ENCODE peak calls at places on chromosomes 6 and 20, in four cellular contexts. K is HCT116, T is DND-41, D is GM23248. G is an unnamed sample. For H3K4me1 and H4K20me1, the result is how much of the 10 kb centered on the place peaks cover.

GRCh38 chr6:105433723-105434122 is 30.8 kb upstream of the PREP start:
- DNase-seq in T (no peak), K (no peak), D (no peak), G (no peak)

GRCh38 chr6:70221715-70222236 is 81.1 kb downstream of the COL9A1 start:
- DNase-seq in D (no peak), T (no peak), K (no peak), G (no peak)

GRCh38 chr6:100281471-100281878 is 183.2 kb downstream of the SIM1 start:
- DNase-seq in T (no peak), D (no peak), K (no peak), G (no peak)

GRCh38 chr6:147689398-147689797 is 180.9 kb downstream of the SAMD5 start:
- DNase-seq in T (no peak), K (no peak), D (no peak), G (peak)

GRCh38 chr6:26092443-26092842 is 5.2 kb downstream of the HFE start:
- DNase-seq in D (no peak), K (no peak), T (no peak), G (no peak)

GRCh38 chr20:33568378-33569289 is 78.7 kb downstream of the CBFA2T2 start:
- DNase-seq in K (no peak), D (peak), T (peak), G (no peak)

GRCh38 chr20:20772492-20773047 is 60.1 kb upstream of the RALGAPA2 start:
- DNase-seq in D (no peak), K (no peak), T (no peak), G (no peak)

GRCh38 chr20:25020345-25020744 is 27.8 kb upstream of the APMAP start:
- DNase-seq in T (no peak), K (no peak), D (no peak), G (no peak)

GRCh38 chr20:19757487-19757972 is 528 bp upstream of the RIN2 start:
- DNase-seq in T (no peak), D (peak), K (no peak), G (peak)

GRCh38 chr6:131602913-131603312 is 25.1 kb downstream of the MED23 start:
- DNase-seq in T (no peak), D (peak), K (no peak), G (no peak)

GRCh38 chr6:100851819-100852218 is 29.3 kb downstream of the ASCC3 start:
- DNase-seq in T (no peak), K (no peak), D (no peak), G (no peak)

GRCh38 chr6:8588176-8588575 is 152.8 kb upstream of the SLC35B3 start:
- DNase-seq in D (no peak), K (no peak), T (no peak), G (no peak)

GRCh38 chr20:63430891-63431290 is 41.6 kb downstream of the KCNQ2 start:
- DNase-seq in T (no peak), K (no peak), D (no peak), G (no peak)

GRCh38 chr20:62208805-62209755 is 11.0 kb downstream of the HRH3 start:
- DNase-seq in T (no peak), D (peak), K (no peak), G (no peak)

GRCh38 chr6:36766649-36766945 is 69.0 kb downstream of the RAB44 start:
- DNase-seq in K (no peak), T (no peak), D (no peak), G (no peak)

GRCh38 chr6:42899871-42900270 is 16.0 kb upstream of the PTCRA start:
- DNase-seq in D (no peak), K (no peak), T (no peak), G (peak)

GRCh38 chr20:49792611-49793010 is 20.0 kb upstream of the SLC9A8 start:
- DNase-seq in K (no peak), D (no peak), T (no peak), G (no peak)

GRCh38 chr6:113082691-113083090 is 735.6 kb downstream of the RFPL4B start:
- DNase-seq in T (no peak), K (no peak), D (peak), G (peak)

GRCh38 chr20:62165762-62166399 is 16.9 kb upstream of the MTG2 start:
- DNase-seq in T (no peak), D (no peak), K (no peak), G (no peak)

GRCh38 chr20:20614391-20614790 is 98.1 kb downstream of the RALGAPA2 start:
- DNase-seq in T (no peak), K (no peak), D (no peak), G (no peak)

GRCh38 chr6:36670271-36670670 is 8.2 kb upstream of the CDKN1A start:
- DNase-seq in D (no peak), T (no peak), K (no peak), G (no peak)

GRCh38 chr6:165689699-165690098 is 26.7 kb upstream of the PDE10A start:
- DNase-seq in D (peak), T (no peak), K (no peak), G (no peak)

GRCh38 chr6:53244958-53245357 is 96.3 kb upstream of the GCM1 start:
- DNase-seq in T (peak), K (no peak), D (no peak), G (no peak)

GRCh38 chr20:10619427-10619826 is 54.4 kb downstream of the JAG1 start:
- DNase-seq in K (peak), T (no peak), D (peak), G (peak)

GRCh38 chr20:35146299-35146921 is 726 bp downstream of the EDEM2 start:
- DNase-seq in D (peak), T (peak), K (no peak), G (peak)

GRCh38 chr20:58153121-58153520 is 75.3 kb downstream of the ANKRD60 start:
- DNase-seq in T (no peak), D (no peak), K (no peak), G (no peak)

GRCh38 chr20:58160451-58161051 is 67.9 kb downstream of the ANKRD60 start:
- DNase-seq in K (no peak), T (no peak), D (peak), G (no peak)

GRCh38 chr20:58150772-58151171 is 77.7 kb downstream of the ANKRD60 start:
- DNase-seq in K (no peak), D (no peak), T (no peak), G (no peak)

GRCh38 chr20:58154106-58154505 is 74.3 kb downstream of the ANKRD60 start:
- DNase-seq in T (no peak), D (no peak), K (no peak), G (no peak)

DNA sequence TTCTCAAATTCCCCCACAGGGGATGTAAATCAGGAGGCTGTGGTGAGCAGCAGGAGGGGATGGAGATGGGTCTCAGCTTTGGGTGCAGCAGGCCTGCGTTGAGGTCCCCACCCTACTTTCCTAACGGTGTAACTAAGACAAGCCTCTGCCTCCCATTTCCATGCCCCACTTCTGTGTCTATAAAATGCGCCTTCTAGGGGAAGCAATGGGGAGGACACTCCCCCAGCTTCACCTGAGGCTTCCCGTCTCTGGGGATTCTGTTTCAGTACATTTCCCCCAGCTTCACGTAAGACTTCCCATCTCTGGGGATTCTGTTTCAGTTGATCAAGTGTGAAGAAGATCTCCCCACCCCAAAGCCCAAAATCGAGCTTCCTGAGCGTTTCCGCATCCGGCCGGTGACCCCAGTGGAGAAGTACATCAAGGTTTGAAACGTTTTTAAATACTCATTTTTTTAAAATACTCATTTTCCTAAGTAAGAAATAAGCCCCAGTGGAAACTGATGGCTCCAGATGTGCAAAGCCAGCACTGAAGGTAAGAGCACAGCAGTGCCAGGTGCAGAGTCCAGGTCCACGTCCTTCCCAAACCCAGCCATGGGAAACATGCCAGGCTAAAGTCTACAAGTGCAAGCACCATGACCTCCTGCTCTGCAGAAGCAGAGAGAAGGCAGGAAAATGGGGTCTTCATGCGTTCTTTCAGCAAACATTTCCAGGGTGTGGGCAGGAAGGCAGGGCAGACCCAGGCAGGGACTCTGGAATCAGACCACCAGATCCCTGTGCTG is 73.1 kb downstream of the ANKRD60 start:
- DNase-seq in K (no peak), T (no peak), D (no peak), G (no peak)
- H3K4me1 ChIP-seq in K (under half), T (under half), D (under half), G (under half)

GRCh38 chr6:156944412-156944811 is 167.2 kb downstream of the ARID1B start:
- DNase-seq in D (no peak), T (no peak), K (no peak), G (no peak)

GRCh38 chr6:156946370-156946936 is 169.3 kb downstream of the ARID1B start:
- DNase-seq in K (no peak), T (no peak), D (no peak), G (no peak)

GRCh38 chr6:156942266-156942665 is 165.1 kb downstream of the ARID1B start:
- DNase-seq in T (no peak), K (no peak), D (no peak), G (no peak)

GRCh38 chr6:156943167-156943566 is 166.0 kb downstream of the ARID1B start:
- DNase-seq in K (no peak), D (peak), T (no peak), G (no peak)

GRCh38 chr6:156943816-156944215 is 166.6 kb downstream of the ARID1B start:
- DNase-seq in T (no peak), K (no peak), D (peak), G (no peak)
- H4K20me1 ChIP-seq in T (half or more), K (under half), D (under half), G (under half)

DNA sequence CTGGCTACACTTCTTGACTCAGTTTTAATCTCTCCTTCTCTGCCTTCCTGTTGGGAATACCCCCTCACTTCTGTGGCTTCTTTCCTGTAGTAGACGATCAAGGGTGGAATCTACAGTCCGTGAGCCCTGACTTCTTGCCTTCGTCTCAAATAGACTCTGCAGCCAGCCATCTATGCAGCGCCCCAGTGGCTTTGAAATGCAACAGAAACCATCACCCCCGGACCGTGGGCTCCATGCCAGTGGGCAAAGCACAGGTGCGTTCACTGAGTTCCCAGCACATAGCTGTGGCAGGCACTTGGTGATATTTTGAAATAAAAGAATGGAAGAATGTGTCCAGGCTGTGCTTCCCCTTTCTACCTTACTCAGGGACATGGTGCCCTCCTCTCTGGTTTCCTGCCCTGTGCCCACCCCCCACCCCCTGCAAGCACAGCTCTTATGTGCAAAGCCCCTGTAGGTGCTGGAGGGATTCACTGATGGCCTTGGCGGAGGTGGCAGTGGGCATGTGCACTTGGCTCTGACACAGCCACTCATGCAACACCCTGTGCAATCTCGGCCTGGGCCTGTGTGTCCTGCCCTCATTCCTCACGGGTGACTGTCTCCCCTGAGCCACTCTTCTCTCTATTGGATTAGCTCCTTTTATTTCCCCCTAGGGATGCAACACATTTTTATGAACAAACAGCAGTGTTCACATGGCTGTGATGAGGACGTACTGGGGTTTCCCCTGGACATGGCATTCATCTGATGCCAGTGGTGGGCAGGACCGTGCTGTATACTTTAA is 5.5 kb upstream of the CDSN start:
- DNase-seq in T (no peak), D (peak), K (no peak), G (no peak)
- H3K9ac ChIP-seq in T (no peak), D (peak), K (peak), G (no peak)

DNA sequence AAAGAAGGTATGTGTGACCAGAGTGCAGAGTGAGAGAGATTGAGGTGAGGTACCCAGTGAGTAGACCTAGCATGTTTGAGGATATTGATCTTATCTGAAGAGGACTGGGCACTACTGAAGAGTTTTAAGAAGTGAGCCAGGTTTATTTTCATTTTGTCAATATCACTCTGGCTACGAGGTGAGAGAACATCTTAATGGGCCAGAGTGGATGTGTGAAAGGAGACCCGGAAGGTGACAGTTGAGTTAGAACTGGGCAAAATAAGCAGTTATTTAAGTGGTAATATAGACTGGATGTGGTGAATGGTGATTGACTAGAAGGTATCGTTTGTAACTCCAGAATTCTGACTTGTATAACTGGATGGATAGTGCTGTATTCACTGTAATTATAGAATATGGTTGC is 134.1 kb downstream of the QKI start:
- DNase-seq in T (no peak), D (no peak), K (no peak), G (no peak)
- H3K4me1 ChIP-seq in T (under half), D (under half), K (under half), G (under half)

GRCh38 chr20:59770270-59770669 is 163.2 kb downstream of the SYCP2 start:
- DNase-seq in T (no peak), D (no peak), K (peak), G (no peak)
- H4K20me1 ChIP-seq in T (under half), D (under half), K (under half), G (under half)

DNA sequence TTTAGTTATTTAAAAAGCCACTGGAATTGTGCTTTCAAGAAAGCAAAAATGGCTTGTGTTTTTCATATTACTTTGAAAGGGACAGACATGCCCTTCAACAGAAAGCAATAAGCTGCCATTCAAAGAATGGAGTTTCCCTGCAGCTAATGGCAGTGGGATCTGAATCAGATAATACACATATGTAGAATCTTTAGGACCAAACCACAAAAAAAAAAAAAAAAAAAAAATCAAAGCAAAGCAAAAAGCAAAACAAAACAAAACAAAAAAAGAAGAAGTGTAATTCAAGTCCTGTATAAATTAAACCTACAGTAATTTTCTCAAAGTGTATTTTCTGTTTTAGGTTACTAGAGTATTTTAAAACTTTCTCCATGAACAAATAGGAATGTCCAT is 63.6 kb upstream of the ZNF217 start:
- DNase-seq in D (peak), T (no peak), K (no peak), G (no peak)
- H3K9ac ChIP-seq in D (peak), T (no peak), K (no peak), G (no peak)

GRCh38 chr20:23640873-23641667 is 3.3 kb upstream of the CST3 start:
- DNase-seq in D (no peak), K (no peak), T (no peak), G (no peak)

GRCh38 chr20:23641936-23642751 is 4.4 kb upstream of the CST3 start:
- DNase-seq in D (peak), K (no peak), T (peak), G (peak)

GRCh38 chr20:23638309-23638708 is 554 bp upstream of the CST3 start:
- DNase-seq in K (no peak), T (no peak), D (no peak), G (no peak)

GRCh38 chr20:23639490-23639958 is 1.8 kb upstream of the CST3 start:
- DNase-seq in K (no peak), T (no peak), D (no peak), G (no peak)

DNA sequence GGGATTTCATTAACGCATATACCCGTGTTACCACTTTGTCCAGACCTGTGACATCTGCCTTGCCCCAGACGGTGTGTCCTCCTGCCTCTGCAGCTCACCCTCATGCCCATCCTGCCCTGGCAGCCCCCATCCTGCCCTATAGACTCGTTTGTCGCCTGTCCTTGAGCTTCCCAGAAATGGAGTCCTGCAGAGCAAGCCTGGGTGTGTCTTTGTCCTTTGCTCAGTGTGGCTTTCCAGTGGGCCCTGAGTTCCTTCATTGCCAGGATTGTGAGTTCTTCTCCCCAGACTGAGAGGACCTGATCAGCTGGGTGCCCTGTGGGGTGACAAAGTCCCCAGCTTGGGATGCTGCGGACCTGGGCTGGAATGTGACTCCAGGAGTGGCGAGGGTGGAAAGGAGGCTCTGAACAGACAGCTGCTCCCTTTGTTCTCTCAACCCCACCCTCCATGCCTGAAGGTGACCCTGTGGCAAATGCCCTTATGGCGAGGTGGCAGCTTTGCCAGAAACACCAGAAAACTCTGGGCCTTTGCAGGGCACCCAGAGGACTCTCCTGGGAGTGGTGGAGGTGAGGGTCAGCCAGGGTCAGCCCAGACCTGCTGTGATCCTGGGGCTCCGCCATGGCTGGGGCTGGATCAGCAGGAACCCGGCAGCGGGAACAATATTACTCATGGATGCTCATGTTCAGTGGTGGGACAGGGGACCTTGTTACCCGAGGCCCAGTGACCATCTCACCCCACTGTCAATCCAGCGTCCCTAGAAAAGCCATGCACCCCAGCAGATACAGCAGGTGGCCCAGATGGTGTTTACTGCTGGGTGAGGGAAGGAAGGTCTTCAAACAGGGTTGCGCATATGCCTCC is 2.5 kb upstream of the CST3 start:
- DNase-seq in T (no peak), D (no peak), K (no peak), G (no peak)
- H3K4me1 ChIP-seq in T (under half), D (under half), K (under half), G (under half)

DNA sequence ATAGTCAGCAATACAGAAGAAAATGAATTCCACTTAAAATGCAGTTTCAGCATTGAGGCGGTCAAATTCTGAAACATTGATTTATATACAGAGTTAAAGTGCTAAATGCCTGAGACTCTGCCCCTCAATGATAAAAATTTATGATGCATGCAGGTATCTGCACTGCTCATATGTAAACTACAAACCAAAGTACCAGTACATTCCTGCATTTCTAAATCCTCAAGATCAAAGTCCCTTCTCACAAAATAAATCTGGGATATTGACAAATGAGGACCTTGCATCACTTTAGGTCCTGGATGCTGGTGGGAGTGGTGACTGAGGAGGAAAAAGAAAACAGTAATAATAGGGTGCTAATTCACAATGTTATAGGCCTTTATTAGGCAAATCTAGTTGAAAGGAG is 101.9 kb downstream of the FIG4 start:
- DNase-seq in D (no peak), K (no peak), T (no peak), G (peak)
- H4K20me1 ChIP-seq in D (under half), K (under half), T (under half), G (under half)

GRCh38 chr6:129099696-129100095 is 216.8 kb downstream of the LAMA2 start:
- DNase-seq in K (no peak), D (no peak), T (no peak), G (no peak)
- H3K9ac ChIP-seq in K (no peak), D (no peak), T (no peak), G (no peak)